ENCODE peak calls at places on chromosome 9, in nine cellular contexts. J is coronary artery, E is HCT116, Y is glutamatergic neuron, X is lower leg skin, I is astrocyte of the cerebellum, D is bronchial epithelial cell, N is GM06990, V is MCF 10A. R is an unnamed sample.
A peak's percentile ranks its signal among the peaks of the same experiment; 100 is the strongest.

GRCh38 chr9:115207003-115207837 is 89.3 kb upstream of the TNC start:
- DNase-seq in I (no peak), D (peak; percentile 77), X (no peak), E (no peak), N (no peak), Y (no peak), V (no peak), J (no peak), R (no peak)

GRCh38 chr9:130872912-130873503 is 23.6 kb downstream of the QRFP start:
- DNase-seq in I (no peak), E (no peak), Y (no peak), X (no peak), V (no peak), D (no peak), N (no peak), J (no peak), R (peak; percentile 36)

GRCh38 chr9:108784998-108785397 is 70.8 kb downstream of the ACTL7B start:
- DNase-seq in E (no peak), V (peak; percentile 94), N (no peak), Y (no peak), I (no peak), D (peak; percentile 55), X (no peak), J (no peak), R (peak; percentile 68)

GRCh38 chr9:72753261-72753893 is 199.5 kb downstream of the ALDH1A1 start:
- DNase-seq in N (no peak), I (peak; percentile 26), J (no peak), V (peak; percentile 32), X (no peak), Y (no peak), D (peak; percentile 46), E (no peak), R (peak; percentile 60)

GRCh38 chr9:113649855-113650206 is 186.3 kb downstream of the RGS3 start:
- DNase-seq in N (no peak), I (no peak), V (no peak), J (no peak), E (no peak), Y (no peak), D (no peak), X (no peak), R (no peak)

GRCh38 chr9:88072831-88073365 is 65.4 kb downstream of the SPATA31C2 start:
- DNase-seq in Y (no peak), X (no peak), V (no peak), D (no peak), J (no peak), I (no peak), N (no peak), E (no peak), R (no peak)

GRCh38 chr9:115034801-115035200 is 83.2 kb downstream of the TNC start:
- DNase-seq in J (no peak), V (peak; percentile 36), I (peak; percentile 91), Y (no peak), N (no peak), E (no peak), X (no peak), D (peak; percentile 74), R (peak; percentile 93)

GRCh38 chr9:121201045-121201737 is 478 bp downstream of the RAB14 start:
- DNase-seq in V (peak; percentile 50), N (no peak), Y (peak; percentile 63), J (peak; percentile 76), I (no peak), X (peak; percentile 34), D (no peak), E (no peak), R (no peak)

GRCh38 chr9:132214027-132214622 is 52.3 kb downstream of the NTNG2 start:
- DNase-seq in N (no peak), V (peak; percentile 75), D (peak; percentile 83), J (no peak), Y (peak; percentile 43), I (peak; percentile 90), E (peak; percentile 22), X (no peak), R (peak; percentile 89)

GRCh38 chr9:125509476-125509875 is 197.5 kb downstream of the MAPKAP1 start:
- DNase-seq in N (no peak), D (no peak), J (no peak), Y (no peak), V (no peak), I (no peak), E (no peak), X (peak; percentile 30), R (peak; percentile 86)

GRCh38 chr9:99104459-99105151 is at the start of gene TGFBR1:
- DNase-seq in V (peak; percentile 89), E (peak; percentile 73), I (peak; percentile 72), J (peak; percentile 96), D (peak; percentile 87), Y (peak; percentile 97), N (peak; percentile 97), X (peak; percentile 88), R (peak; percentile 85)

GRCh38 chr9:131335356-131335755 is 45.8 kb downstream of the PLPP7 start:
- DNase-seq in N (no peak), E (no peak), Y (no peak), X (no peak), V (no peak), J (no peak), I (no peak), D (no peak), R (no peak)

GRCh38 chr9:123081824-123082223 is 48.4 kb downstream of the GPR21 start:
- DNase-seq in V (peak; percentile 50), D (peak; percentile 42), E (peak; percentile 22), Y (no peak), I (peak; percentile 29), J (no peak), N (no peak), X (no peak), R (peak; percentile 61)

GRCh38 chr9:126965541-126966428 is 51.2 kb downstream of the RALGPS1 start:
- DNase-seq in J (no peak), E (peak; percentile 38), V (peak; percentile 63), Y (peak; percentile 62), N (peak; percentile 30), X (no peak), D (peak; percentile 45), I (peak; percentile 33), R (peak; percentile 73)
- TF ChIP-seq CTCF in J (peak; percentile 46), E (peak; percentile 97), V (peak; percentile 82), Y (peak; percentile 52), N (peak; percentile 96), X (peak; percentile 38), D (peak; percentile 88), I (peak; percentile 95), R (peak; percentile 97)

GRCh38 chr9:137721899-137722298 is 103.1 kb downstream of the EHMT1 start:
- DNase-seq in I (no peak), D (no peak), X (no peak), V (no peak), N (no peak), J (no peak), Y (no peak), E (no peak), R (no peak)
- TF ChIP-seq CTCF in I (no peak), D (no peak), X (no peak), V (no peak), N (no peak), J (no peak), Y (no peak), E (no peak), R (no peak)

GRCh38 chr9:91562412-91562811 is 138.8 kb upstream of the NFIL3 start:
- DNase-seq in D (no peak), I (no peak), X (no peak), N (no peak), J (no peak), V (no peak), E (no peak), Y (no peak), R (peak; percentile 52)

GRCh38 chr9:91557352-91557751 is 133.7 kb upstream of the NFIL3 start:
- DNase-seq in I (no peak), D (no peak), J (no peak), V (no peak), X (no peak), N (no peak), Y (no peak), E (no peak), R (no peak)

GRCh38 chr9:91560301-91560700 is 136.7 kb upstream of the NFIL3 start:
- DNase-seq in D (no peak), J (no peak), V (no peak), I (no peak), N (no peak), Y (no peak), E (no peak), X (no peak), R (peak; percentile 74)

GRCh38 chr9:91555132-91555531 is 131.5 kb upstream of the NFIL3 start:
- DNase-seq in J (no peak), X (no peak), V (peak; percentile 60), I (no peak), Y (no peak), D (peak; percentile 61), N (no peak), E (no peak), R (peak; percentile 64)

DNA sequence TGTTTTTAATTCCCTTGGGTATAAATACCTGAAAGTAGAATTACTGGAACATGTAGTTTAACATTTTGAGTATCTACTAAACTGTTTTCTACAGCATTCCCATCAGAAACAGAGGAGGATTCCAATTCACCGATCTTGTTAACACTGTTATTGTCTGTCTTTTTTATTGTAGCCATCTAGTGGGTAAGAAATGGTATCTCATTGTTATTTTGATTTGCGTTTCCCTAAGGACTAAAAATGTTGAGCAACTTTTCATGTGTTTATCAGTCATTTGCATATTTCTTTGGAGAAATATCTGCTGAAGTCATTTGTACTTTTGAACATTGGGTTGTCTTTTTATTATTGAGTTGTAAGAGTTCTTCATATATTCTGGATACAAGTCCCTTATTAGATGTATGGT is 135.2 kb upstream of the NFIL3 start:
- DNase-seq in J (no peak), N (no peak), V (no peak), Y (no peak), D (no peak), E (no peak), X (no peak), I (no peak), R (peak; percentile 46)
- TF ChIP-seq CTCF in J (no peak), N (no peak), V (no peak), Y (no peak), D (no peak), E (peak; percentile 6), X (no peak), I (no peak), R (peak; percentile 7)

DNA sequence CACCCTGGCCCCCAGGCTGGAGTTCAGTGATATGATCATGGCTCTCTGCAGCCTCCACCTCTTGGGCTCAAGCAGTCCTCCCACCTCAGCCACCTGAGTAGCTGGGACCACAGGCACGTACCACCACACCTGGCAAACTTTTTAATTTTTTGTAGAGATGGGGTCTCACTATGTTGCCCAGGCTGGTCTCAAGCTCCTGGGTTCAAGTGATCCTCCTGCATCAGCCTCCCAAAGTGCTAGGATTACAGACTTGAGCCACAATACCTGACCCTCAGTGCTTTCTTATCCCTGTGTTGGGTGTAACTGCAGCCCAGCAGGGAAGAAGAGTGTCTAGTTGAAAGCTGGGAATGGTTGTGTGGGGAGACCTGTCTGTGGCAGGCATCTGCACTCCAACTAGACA is 10.9 kb downstream of the PTPA start:
- DNase-seq in V (no peak), N (no peak), J (no peak), X (no peak), I (no peak), E (no peak), D (no peak), Y (no peak), R (no peak)
- TF ChIP-seq CTCF in V (no peak), N (no peak), J (no peak), X (no peak), I (no peak), E (no peak), D (no peak), Y (no peak), R (no peak)